ENCODE peak calls at places on chromosomes 1 and 21, in nine cellular contexts. S is RWPE2, T is cardiac muscle cell, H is DND-41, Y is adrenal gland, G is hepatocyte, V is esophagus squamous epithelium, K is Caco-2, N is fibroblast of lung. J is an unnamed sample. For H3K36me3, the result is how much of the 10 kb centered on the place peaks cover.

GRCh38 chr1:174682419-174683008 is 234.8 kb downstream of the GPR52 start:
- DNase-seq in S (no peak), T (peak), H (no peak), Y (peak), G (peak), V (no peak), K (no peak), N (peak), J (no peak)

GRCh38 chr1:189424746-189425331 is 1052.8 kb downstream of the BRINP3 start:
- DNase-seq in S (no peak), T (peak), H (no peak), Y (no peak), G (peak), V (no peak), K (no peak), N (peak), J (no peak)

GRCh38 chr1:206933333-206933945 is 11.7 kb upstream of the FCMR start:
- DNase-seq in S (no peak), T (peak), H (peak), Y (peak), G (no peak), V (no peak), K (no peak), N (no peak), J (peak)

GRCh38 chr1:44810101-44810761 is 1.9 kb downstream of the BTBD19 start:
- DNase-seq in S (no peak), T (peak), H (no peak), Y (peak), G (peak), V (no peak), K (no peak), N (no peak), J (peak)

GRCh38 chr1:181077576-181078242 is 10.8 kb upstream of the IER5 start:
- DNase-seq in S (no peak), T (peak), H (no peak), Y (no peak), G (no peak), V (no peak), K (no peak), N (peak), J (no peak)

GRCh38 chr1:224433041-224433670 is 1.4 kb downstream of the WDR26 start:
- DNase-seq in S (no peak), T (peak), H (peak), Y (peak), G (peak), V (no peak), K (no peak), N (no peak), J (peak)

GRCh38 chr1:121516279-121516967 is 331.6 kb downstream of the SRGAP2C start:
- DNase-seq in S (no peak), T (no peak), H (peak), Y (peak), G (no peak), V (no peak), K (no peak), N (no peak), J (peak)

GRCh38 chr1:213362598-213362997 is 311.6 kb downstream of the RPS6KC1 start:
- DNase-seq in S (no peak), T (no peak), H (no peak), Y (no peak), G (no peak), V (no peak), K (no peak), N (no peak), J (no peak)

GRCh38 chr1:19087737-19088594 is 122.1 kb downstream of the UBR4 start:
- DNase-seq in S (no peak), T (no peak), H (no peak), Y (no peak), G (no peak), V (no peak), K (no peak), N (no peak), J (no peak)

GRCh38 chr1:19086176-19086875 is 123.7 kb downstream of the UBR4 start:
- DNase-seq in S (no peak), T (no peak), H (no peak), Y (no peak), G (no peak), V (no peak), K (no peak), N (no peak), J (no peak)

GRCh38 chr1:19089524-19089923 is 120.5 kb downstream of the UBR4 start:
- DNase-seq in S (no peak), T (no peak), H (no peak), Y (no peak), G (no peak), V (no peak), K (no peak), N (no peak), J (no peak)

GRCh38 chr1:19087017-19087736 is 122.9 kb downstream of the UBR4 start:
- DNase-seq in S (no peak), T (no peak), H (no peak), Y (no peak), G (peak), V (no peak), K (no peak), N (no peak), J (no peak)

DNA sequence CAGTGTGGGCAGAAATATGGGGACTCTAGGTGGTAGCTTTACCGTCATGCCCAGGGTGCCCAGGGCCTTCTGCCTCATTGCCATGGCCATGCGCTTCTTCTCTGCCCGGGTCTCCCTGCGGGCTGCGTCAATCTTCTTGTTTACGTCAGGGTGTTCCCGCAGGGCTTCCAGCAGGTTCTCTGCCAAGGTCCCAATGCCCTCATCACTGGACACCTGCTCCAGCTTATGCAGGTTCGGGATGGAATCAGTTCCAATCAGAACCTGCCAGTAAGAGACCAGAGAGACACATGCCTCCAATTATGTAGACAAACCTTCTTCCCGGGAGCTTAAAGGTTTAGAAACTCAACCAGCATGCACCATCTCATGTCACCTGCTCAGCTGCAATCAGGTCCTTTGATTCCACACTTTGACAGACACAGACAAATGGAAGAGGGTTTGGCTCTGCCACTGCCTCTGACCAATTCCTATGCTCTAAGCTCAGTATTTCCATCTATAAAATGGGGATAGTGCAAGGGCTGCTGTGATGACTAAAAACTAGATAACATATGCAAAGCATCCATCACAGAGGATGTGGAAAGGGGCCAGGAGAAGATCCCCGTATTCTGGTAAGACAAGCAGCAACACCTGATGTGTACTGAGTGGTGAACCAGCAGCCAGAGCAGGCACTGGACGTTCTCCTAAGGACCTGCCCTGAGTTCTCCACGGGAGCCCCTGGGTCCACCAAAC is 121.2 kb downstream of the UBR4 start:
- DNase-seq in S (no peak), T (no peak), H (no peak), Y (no peak), G (no peak), V (no peak), K (no peak), N (no peak), J (no peak)
- H3K36me3 ChIP-seq in S (half or more), T (half or more), H (half or more), Y (half or more), G (under half), V (half or more), K (under half), N (under half), J (under half)

GRCh38 chr1:222588135-222588534 is 1.6 kb downstream of the TAF1A start:
- DNase-seq in S (no peak), T (no peak), H (no peak), Y (no peak), G (no peak), V (no peak), K (no peak), N (no peak), J (no peak)
- H3K4me3 ChIP-seq in S (no peak), T (no peak), H (peak), Y (no peak), G (no peak), V (no peak), K (no peak), N (no peak), J (no peak)

DNA sequence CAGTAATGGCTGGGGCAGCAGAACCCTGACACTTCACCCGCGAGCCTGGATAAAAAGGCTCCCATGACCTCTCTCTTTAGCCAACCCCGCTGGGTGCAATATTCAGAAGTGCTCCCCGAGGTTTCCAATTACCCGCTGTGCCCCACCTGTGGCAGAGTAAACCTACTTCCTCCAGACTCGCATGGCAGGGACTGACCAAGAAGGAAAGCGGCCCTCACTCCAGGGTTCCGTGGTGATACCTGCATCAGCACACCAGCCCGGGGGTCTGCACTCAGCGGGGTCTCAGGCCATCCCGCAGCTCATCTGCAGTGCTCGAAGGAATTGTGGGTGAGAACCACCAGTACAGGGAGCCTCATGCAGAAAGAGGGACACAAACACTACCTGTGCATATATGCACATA is 136.3 kb upstream of the FMN2 start:
- DNase-seq in S (no peak), T (no peak), H (no peak), Y (no peak), G (no peak), V (no peak), K (no peak), N (no peak), J (no peak)
- H3K36me3 ChIP-seq in S (under half), T (under half), H (under half), Y (under half), G (under half), V (under half), K (under half), N (under half), J (under half)

GRCh38 chr1:53951697-53952096 is 5.5 kb downstream of the LRRC42 start:
- DNase-seq in S (no peak), T (no peak), H (no peak), Y (no peak), G (no peak), V (no peak), K (no peak), N (no peak), J (no peak)

GRCh38 chr1:53954128-53954527 is 8.0 kb downstream of the LRRC42 start:
- DNase-seq in S (no peak), T (no peak), H (no peak), Y (peak), G (no peak), V (no peak), K (no peak), N (no peak), J (no peak)

GRCh38 chr1:53957231-53957818 is 11.2 kb downstream of the LRRC42 start:
- DNase-seq in S (no peak), T (no peak), H (no peak), Y (no peak), G (peak), V (no peak), K (peak), N (no peak), J (peak)

GRCh38 chr1:53959664-53960250 is 13.6 kb downstream of the LRRC42 start:
- DNase-seq in S (no peak), T (peak), H (no peak), Y (no peak), G (no peak), V (no peak), K (no peak), N (peak), J (peak)

DNA sequence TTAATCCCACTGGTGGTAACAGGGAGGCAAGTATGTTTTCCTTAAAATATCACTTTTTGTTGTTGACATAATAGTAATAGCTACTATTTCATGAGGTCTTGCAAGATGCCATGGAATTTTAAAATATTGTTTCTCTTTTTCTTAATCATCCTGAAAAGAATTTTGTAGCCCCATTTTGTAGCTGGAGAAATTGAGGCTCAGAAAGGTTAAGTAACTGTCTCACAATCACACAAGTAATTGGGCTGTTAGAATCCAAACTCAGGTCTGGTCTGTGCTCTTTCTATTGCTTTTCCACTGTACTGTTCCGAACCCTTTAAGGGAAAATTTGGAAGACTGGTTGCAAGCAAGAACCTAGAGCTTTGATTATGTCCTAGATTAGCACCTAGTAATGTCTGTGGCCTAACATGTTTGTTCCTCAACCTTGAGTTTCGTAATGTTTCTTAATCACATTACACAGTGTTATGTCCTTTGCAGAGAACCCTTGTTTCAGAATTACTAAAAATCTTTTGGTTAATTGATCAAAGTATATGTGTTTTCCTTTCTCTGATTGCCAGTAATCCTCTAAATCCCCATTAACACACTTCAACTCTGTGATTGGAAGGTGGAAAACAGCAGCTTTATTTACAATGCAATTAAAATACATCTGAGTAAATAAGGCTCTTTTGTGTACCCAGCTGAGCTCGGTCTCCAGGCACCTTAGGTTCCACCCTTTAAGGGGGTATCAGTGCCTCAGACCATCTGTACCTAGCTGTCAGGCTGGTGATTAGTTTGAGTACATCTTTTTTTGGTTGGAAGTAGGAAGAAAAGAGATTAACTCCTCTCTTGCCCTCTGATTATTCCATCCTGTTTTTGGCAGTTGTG is 10.4 kb downstream of the LRRC42 start:
- DNase-seq in S (no peak), T (peak), H (no peak), Y (no peak), G (no peak), V (no peak), K (peak), N (peak), J (no peak)
- H3K4me3 ChIP-seq in S (no peak), T (no peak), H (no peak), Y (no peak), G (no peak), V (no peak), K (no peak), N (no peak), J (no peak)

GRCh38 chr21:33255404-33255803 is 10.8 kb upstream of the IL10RB start:
- DNase-seq in S (no peak), T (no peak), H (no peak), Y (no peak), G (no peak), V (no peak), K (no peak), N (no peak), J (no peak)
- H3K36me3 ChIP-seq in S (under half), T (under half), H (half or more), Y (half or more), G (under half), V (half or more), K (under half), N (under half), J (under half)

GRCh38 chr1:25821112-25821476 is 1.3 kb downstream of the MTFR1L start:
- DNase-seq in S (no peak), T (no peak), H (no peak), Y (no peak), G (no peak), V (no peak), K (no peak), N (no peak), J (no peak)

GRCh38 chr1:25820247-25821111 is 725 bp downstream of the MTFR1L start:
- DNase-seq in S (no peak), T (peak), H (peak), Y (peak), G (peak), V (no peak), K (peak), N (peak), J (peak)

GRCh38 chr1:25819496-25820246 is at the start of gene MTFR1L:
- DNase-seq in S (no peak), T (peak), H (peak), Y (peak), G (peak), V (peak), K (peak), N (peak), J (peak)

GRCh38 chr1:25818569-25818968 is 1.2 kb upstream of the MTFR1L start:
- DNase-seq in S (no peak), T (no peak), H (no peak), Y (no peak), G (no peak), V (no peak), K (no peak), N (no peak), J (no peak)

DNA sequence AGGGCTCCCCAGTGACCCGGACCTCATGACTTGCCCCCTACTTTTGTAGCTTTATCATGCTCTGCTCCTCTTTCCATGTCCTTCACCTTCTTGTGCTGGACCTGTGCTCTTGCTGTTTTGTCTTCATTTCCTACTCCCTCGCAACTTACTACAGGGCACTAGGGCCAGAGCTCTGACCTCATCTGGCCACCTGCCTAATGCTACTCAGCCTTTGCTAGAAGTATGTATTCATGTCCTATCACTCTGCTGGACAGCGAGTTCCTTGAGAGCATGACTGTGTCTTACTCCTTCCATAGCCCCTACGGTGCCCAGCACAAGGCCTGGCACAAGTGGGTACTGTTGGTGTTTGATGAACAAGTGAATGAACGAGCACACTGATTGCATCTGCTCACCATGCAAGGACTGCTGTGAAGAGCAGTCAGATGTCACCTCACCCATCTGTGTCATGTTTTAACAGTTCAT is 1.9 kb downstream of the MTFR1L start:
- DNase-seq in S (no peak), T (peak), H (no peak), Y (peak), G (no peak), V (no peak), K (no peak), N (peak), J (no peak)
- H3K4me3 ChIP-seq in S (no peak), T (peak), H (peak), Y (no peak), G (no peak), V (peak), K (no peak), N (peak), J (no peak)

J was measured in mucosa of descending colon.